ENCODE peak calls at places on chromosomes 7 and 10, in four cellular contexts. S is nephron progenitor cell; L is left ventricle myocardium superior; Z is activated naive CD4-positive, alpha-beta T cell treated with Interleukin-2 at 50 U/mL for 16 hours. I is an unnamed sample.

GRCh38 chr10:80136134-80136571 is 3.6 kb downstream of the PLAC9 start:
- DNase-seq in S (no peak), L (peak), Z (no peak), I (no peak)

GRCh38 chr7:5638994-5639393 is 142.5 kb downstream of the RNF216 start:
- DNase-seq in S (no peak), L (no peak), Z (no peak), I (no peak)

GRCh38 chr7:159115601-159116501 is 28.8 kb downstream of the VIPR2 start:
- DNase-seq in S (no peak), L (peak), Z (no peak), I (no peak)

GRCh38 chr10:132434405-132435005 is 37.5 kb downstream of the PWWP2B start:
- DNase-seq in S (no peak), L (peak), Z (peak), I (no peak)

GRCh38 chr7:40551685-40552576 is 417.1 kb downstream of the SUGCT start:
- DNase-seq in S (peak), L (no peak), Z (no peak), I (no peak)

GRCh38 chr7:50210706-50211115 is 93.8 kb upstream of the IKZF1 start:
- DNase-seq in S (no peak), L (no peak), Z (no peak), I (no peak)

GRCh38 chr7:155815332-155816191 is 3.3 kb upstream of the SHH start:
- DNase-seq in S (peak), L (peak), Z (peak), I (no peak)

GRCh38 chr10:78462221-78462620 is 428.6 kb downstream of the RPS24 start:
- DNase-seq in S (no peak), L (no peak), Z (no peak), I (no peak)

GRCh38 chr10:49353895-49354566 is 41.9 kb downstream of the DRGX start:
- DNase-seq in S (no peak), L (no peak), Z (no peak), I (no peak)

GRCh38 chr7:50266893-50267386 is 37.6 kb upstream of the IKZF1 start:
- DNase-seq in S (no peak), L (peak), Z (peak), I (no peak)

GRCh38 chr10:114556236-114557122 is 101.6 kb downstream of the ABLIM1 start:
- DNase-seq in S (no peak), L (no peak), Z (no peak), I (no peak)

GRCh38 chr10:130222381-130222780 is 86.2 kb downstream of the GLRX3 start:
- DNase-seq in S (no peak), L (no peak), Z (no peak), I (no peak)

GRCh38 chr7:17651296-17651695 is 289.0 kb downstream of the SNX13 start:
- DNase-seq in S (no peak), L (no peak), Z (no peak), I (no peak)

GRCh38 chr7:34061175-34061574 is 155.8 kb downstream of the BMPER start:
- DNase-seq in S (no peak), L (no peak), Z (no peak), I (no peak)

I was measured in esophagus squamous epithelium.